ENCODE peak calls at places on chromosomes 12 and 14, in four cellular contexts. One of them, this sample, is unnamed.

GRCh38 chr14:55245657-55246268 is 25.5 kb upstream of the FBXO34 start:
- DNase-seq in esophagus muscularis mucosa: no peak
- DNase-seq in heart left ventricle: no peak
- DNase-seq in ovary: no peak
- DNase-seq in this sample: peak; percentile 29

GRCh38 chr14:90903101-90903500 is 86.9 kb upstream of the TTC7B start:
- DNase-seq in esophagus muscularis mucosa: no peak
- DNase-seq in heart left ventricle: peak; percentile 50
- DNase-seq in ovary: peak; percentile 71
- DNase-seq in this sample: no peak

GRCh38 chr12:26196424-26196722 is 1.0 kb downstream of the SSPN start:
- DNase-seq in esophagus muscularis mucosa: no peak
- DNase-seq in heart left ventricle: no peak
- DNase-seq in ovary: peak; percentile 30
- DNase-seq in this sample: no peak

GRCh38 chr12:75364918-75365317 is 26.0 kb upstream of the GLIPR1L2 start:
- DNase-seq in esophagus muscularis mucosa: no peak
- DNase-seq in heart left ventricle: no peak
- DNase-seq in ovary: no peak
- DNase-seq in this sample: no peak

GRCh38 chr12:92462049-92462448 is 240.7 kb upstream of the PLEKHG7 start:
- DNase-seq in esophagus muscularis mucosa: no peak
- DNase-seq in heart left ventricle: no peak
- DNase-seq in ovary: no peak
- DNase-seq in this sample: no peak

GRCh38 chr14:46344327-46344937 is 307.1 kb downstream of the RPL10L start:
- DNase-seq in esophagus muscularis mucosa: no peak
- DNase-seq in heart left ventricle: no peak
- DNase-seq in ovary: no peak
- DNase-seq in this sample: no peak

GRCh38 chr12:33514893-33515292 is 75.3 kb upstream of the SYT10 start:
- DNase-seq in esophagus muscularis mucosa: no peak
- DNase-seq in heart left ventricle: no peak
- DNase-seq in ovary: no peak
- DNase-seq in this sample: no peak

GRCh38 chr14:81296263-81296923 is 75.6 kb upstream of the GTF2A1 start:
- DNase-seq in esophagus muscularis mucosa: no peak
- DNase-seq in heart left ventricle: no peak
- DNase-seq in ovary: no peak
- DNase-seq in this sample: no peak

GRCh38 chr12:28239918-28240317 is 49.7 kb downstream of the CCDC91 start:
- DNase-seq in esophagus muscularis mucosa: no peak
- DNase-seq in heart left ventricle: no peak
- DNase-seq in ovary: no peak
- DNase-seq in this sample: no peak

GRCh38 chr12:1716911-1717310 is 26.0 kb downstream of the ADIPOR2 start:
- DNase-seq in esophagus muscularis mucosa: no peak
- DNase-seq in heart left ventricle: no peak
- DNase-seq in ovary: no peak
- DNase-seq in this sample: no peak

GRCh38 chr14:103143535-103143934 is 20.3 kb downstream of the TNFAIP2 start:
- DNase-seq in esophagus muscularis mucosa: no peak
- DNase-seq in heart left ventricle: no peak
- DNase-seq in ovary: no peak
- DNase-seq in this sample: no peak

GRCh38 chr12:100190013-100190394 is 10.6 kb upstream of the ACTR6 start:
- DNase-seq in esophagus muscularis mucosa: peak; percentile 45
- DNase-seq in heart left ventricle: peak; percentile 32
- DNase-seq in ovary: no peak
- DNase-seq in this sample: no peak

GRCh38 chr12:125149160-125150108 is 84.2 kb downstream of the AACS start:
- DNase-seq in esophagus muscularis mucosa: no peak
- DNase-seq in heart left ventricle: no peak
- DNase-seq in ovary: no peak
- DNase-seq in this sample: no peak

GRCh38 chr12:26736563-26737486 is 96.2 kb downstream of the ITPR2 start:
- DNase-seq in esophagus muscularis mucosa: no peak
- DNase-seq in heart left ventricle: no peak
- DNase-seq in ovary: no peak
- DNase-seq in this sample: no peak

GRCh38 chr14:35196571-35196970 is 74.2 kb downstream of the PRORP start:
- DNase-seq in esophagus muscularis mucosa: no peak
- DNase-seq in heart left ventricle: no peak
- DNase-seq in ovary: no peak
- DNase-seq in this sample: no peak

GRCh38 chr12:38601970-38602369 is 285.4 kb downstream of the ALG10B start:
- DNase-seq in esophagus muscularis mucosa: no peak
- DNase-seq in heart left ventricle: no peak
- DNase-seq in ovary: no peak
- DNase-seq in this sample: no peak

GRCh38 chr12:2284857-2285256 is 232.1 kb downstream of the CACNA1C start:
- DNase-seq in esophagus muscularis mucosa: no peak
- DNase-seq in heart left ventricle: peak; percentile 79
- DNase-seq in ovary: peak; percentile 70
- DNase-seq in this sample: no peak

GRCh38 chr12:32502693-32503510 is 103.5 kb downstream of the FGD4 start:
- DNase-seq in esophagus muscularis mucosa: no peak
- DNase-seq in heart left ventricle: no peak
- DNase-seq in ovary: peak; percentile 40
- DNase-seq in this sample: peak; percentile 63
- H3K27ac ChIP-seq in esophagus muscularis mucosa: peak overlapping the region; percentile 40
- H3K27ac ChIP-seq in heart left ventricle: peak overlapping the region; percentile 41
- H3K27ac ChIP-seq in ovary: peak overlapping the region; percentile 51
- H3K27ac ChIP-seq in this sample: peak overlapping the region; percentile 7

GRCh38 chr12:113146999-113147398 is 2.5 kb upstream of the CFAP73 start:
- DNase-seq in esophagus muscularis mucosa: no peak
- DNase-seq in heart left ventricle: no peak
- DNase-seq in ovary: no peak
- DNase-seq in this sample: no peak
- H3K4me1 ChIP-seq in esophagus muscularis mucosa: no peaks in the 10 kb centered on the region
- H3K4me1 ChIP-seq in heart left ventricle: peaks cover 5% of the 10 kb centered on the region
- H3K4me1 ChIP-seq in ovary: no peaks in the 10 kb centered on the region
- H3K4me1 ChIP-seq in this sample: no peaks in the 10 kb centered on the region

DNA sequence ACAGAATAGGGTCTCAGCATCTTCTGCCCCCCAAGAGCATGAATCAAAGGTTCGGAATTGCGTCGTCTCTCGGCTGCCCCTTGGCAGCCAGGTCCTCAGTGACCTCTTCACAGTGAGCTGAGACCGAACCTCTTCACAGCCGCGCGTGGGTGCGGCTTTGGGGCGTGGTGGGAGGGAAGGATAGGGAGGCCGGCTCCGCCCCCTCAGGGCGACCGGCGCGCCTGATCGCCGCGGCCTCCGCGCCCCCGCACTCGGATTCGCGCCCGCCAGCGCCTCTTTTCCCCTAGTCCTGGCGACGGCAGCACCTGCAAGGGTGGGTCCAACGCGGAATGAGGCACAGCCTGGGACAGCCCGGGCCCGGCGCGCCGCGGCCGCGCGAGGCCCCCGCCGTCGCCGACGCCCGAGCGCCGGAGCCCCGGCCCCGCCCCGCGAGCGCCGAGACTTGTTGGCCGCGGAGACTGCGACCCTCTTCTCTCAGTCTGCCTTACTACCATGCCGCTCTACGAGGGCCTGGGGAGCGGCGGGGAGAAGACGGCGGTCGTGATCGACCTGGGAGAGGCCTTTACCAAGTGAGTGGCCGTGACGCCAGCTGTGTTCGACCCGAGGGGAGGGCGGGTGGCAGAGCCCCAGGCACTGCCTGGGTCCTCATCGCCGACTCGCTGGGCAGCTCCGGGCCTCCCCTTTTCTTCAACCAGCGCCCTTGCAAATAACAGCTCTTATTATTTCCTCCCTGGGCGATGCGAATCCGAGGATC is at the start of gene ACTR10:
- DNase-seq in esophagus muscularis mucosa: peak; percentile 95
- DNase-seq in heart left ventricle: peak; percentile 89
- DNase-seq in ovary: peak; percentile 82
- DNase-seq in this sample: peak; percentile 97
- TF ChIP-seq POLR2A in esophagus muscularis mucosa: no peak
- TF ChIP-seq POLR2A in heart left ventricle: peak; percentile 70
- TF ChIP-seq POLR2A in ovary: peak; percentile 32
- TF ChIP-seq POLR2A in this sample: peak; percentile 32

DNA sequence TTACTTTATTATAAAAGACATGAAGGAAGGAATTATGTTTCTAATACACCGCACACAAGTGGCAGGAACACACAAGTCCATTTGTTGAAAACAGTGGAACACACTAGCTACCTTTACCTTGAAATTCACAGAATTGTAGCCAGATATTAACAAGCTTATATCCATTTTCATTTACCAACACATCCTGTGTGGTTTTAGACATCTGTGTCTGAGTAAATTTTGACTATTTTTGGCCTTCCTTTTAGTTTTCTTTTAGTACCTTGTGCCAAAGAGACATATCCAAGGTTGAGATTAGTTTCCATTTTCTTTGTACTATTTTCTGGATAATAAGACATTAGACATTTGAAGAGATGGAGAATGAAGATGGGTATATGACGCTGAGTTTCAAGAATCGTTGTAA is at the start of gene KLRF2:
- DNase-seq in esophagus muscularis mucosa: no peak
- DNase-seq in heart left ventricle: no peak
- DNase-seq in ovary: no peak
- DNase-seq in this sample: no peak
- H3K27ac ChIP-seq in esophagus muscularis mucosa: no peak within 1 kb of the TSS
- H3K27ac ChIP-seq in heart left ventricle: no peak within 1 kb of the TSS
- H3K27ac ChIP-seq in ovary: no peak within 1 kb of the TSS
- H3K27ac ChIP-seq in this sample: no peak within 1 kb of the TSS

GRCh38 chr14:92696356-92696755 is 52.1 kb downstream of the LGMN start:
- DNase-seq in esophagus muscularis mucosa: no peak
- DNase-seq in heart left ventricle: no peak
- DNase-seq in ovary: no peak
- DNase-seq in this sample: no peak
- H3K4me1 ChIP-seq in esophagus muscularis mucosa: peaks cover 14% of the 10 kb centered on the region
- H3K4me1 ChIP-seq in heart left ventricle: peaks cover 6% of the 10 kb centered on the region
- H3K4me1 ChIP-seq in ovary: peaks cover 9% of the 10 kb centered on the region
- H3K4me1 ChIP-seq in this sample: peaks cover 16% of the 10 kb centered on the region

GRCh38 chr14:75280831-75281690 is 2.4 kb downstream of the FOS start:
- DNase-seq in esophagus muscularis mucosa: no peak
- DNase-seq in heart left ventricle: no peak
- DNase-seq in ovary: peak; percentile 64
- DNase-seq in this sample: no peak

GRCh38 chr14:75280448-75280830 is 1.8 kb downstream of the FOS start:
- DNase-seq in esophagus muscularis mucosa: no peak
- DNase-seq in heart left ventricle: no peak
- DNase-seq in ovary: no peak
- DNase-seq in this sample: no peak

GRCh38 chr14:75278422-75279152 is at the start of gene FOS:
- DNase-seq in esophagus muscularis mucosa: peak; percentile 99
- DNase-seq in heart left ventricle: peak; percentile 94
- DNase-seq in ovary: peak; percentile 97
- DNase-seq in this sample: peak; percentile 95

GRCh38 chr14:75279153-75279738 is 618 bp downstream of the FOS start:
- DNase-seq in esophagus muscularis mucosa: no peak
- DNase-seq in heart left ventricle: peak; percentile 87
- DNase-seq in ovary: peak; percentile 78
- DNase-seq in this sample: peak; percentile 79

GRCh38 chr14:75279739-75280447 is 1.3 kb downstream of the FOS start:
- DNase-seq in esophagus muscularis mucosa: no peak
- DNase-seq in heart left ventricle: no peak
- DNase-seq in ovary: peak; percentile 63
- DNase-seq in this sample: no peak
- TF ChIP-seq POLR2A in esophagus muscularis mucosa: no peak
- TF ChIP-seq POLR2A in heart left ventricle: no peak
- TF ChIP-seq POLR2A in ovary: peak; percentile 25
- TF ChIP-seq POLR2A in this sample: no peak

DNA sequence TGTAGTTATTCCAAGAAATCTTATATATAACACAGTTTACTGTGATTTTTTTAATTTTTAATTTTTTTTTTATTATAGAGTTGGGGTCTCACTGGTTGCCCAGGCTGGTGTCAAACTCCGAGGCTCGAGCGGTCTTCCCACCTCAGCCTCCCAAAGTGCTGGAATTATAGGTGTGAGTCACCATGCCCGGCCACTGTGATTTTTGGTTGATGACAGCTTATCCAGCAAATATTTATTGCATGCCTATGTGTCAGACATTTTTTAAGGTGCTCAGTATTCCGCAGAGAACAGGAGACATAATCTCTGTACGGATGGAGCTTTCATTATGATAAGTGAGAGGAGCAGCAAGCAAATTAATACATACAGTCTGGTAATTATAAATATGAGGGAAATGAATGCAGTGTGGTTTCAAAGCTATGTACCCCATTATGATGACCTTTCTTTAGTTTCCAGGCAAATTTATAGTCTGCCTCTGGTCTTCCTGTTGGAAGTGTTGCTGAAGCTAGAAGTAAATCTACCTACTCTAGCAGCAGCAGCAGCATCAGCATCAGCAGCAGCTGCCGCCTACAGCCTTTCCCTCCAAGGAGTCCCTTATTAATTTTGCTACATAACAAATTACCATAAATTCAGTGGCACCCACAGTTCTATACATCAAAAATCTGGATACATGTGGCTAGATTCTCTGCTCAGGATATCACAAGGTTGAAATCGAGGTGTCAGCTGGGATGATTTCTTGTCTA is 32.3 kb downstream of the FRS2 start:
- DNase-seq in esophagus muscularis mucosa: no peak
- DNase-seq in heart left ventricle: no peak
- DNase-seq in ovary: no peak
- DNase-seq in this sample: no peak
- H3K27ac ChIP-seq in esophagus muscularis mucosa: no peak overlapping the region
- H3K27ac ChIP-seq in heart left ventricle: no peak overlapping the region
- H3K27ac ChIP-seq in ovary: no peak overlapping the region
- H3K27ac ChIP-seq in this sample: no peak overlapping the region

DNA sequence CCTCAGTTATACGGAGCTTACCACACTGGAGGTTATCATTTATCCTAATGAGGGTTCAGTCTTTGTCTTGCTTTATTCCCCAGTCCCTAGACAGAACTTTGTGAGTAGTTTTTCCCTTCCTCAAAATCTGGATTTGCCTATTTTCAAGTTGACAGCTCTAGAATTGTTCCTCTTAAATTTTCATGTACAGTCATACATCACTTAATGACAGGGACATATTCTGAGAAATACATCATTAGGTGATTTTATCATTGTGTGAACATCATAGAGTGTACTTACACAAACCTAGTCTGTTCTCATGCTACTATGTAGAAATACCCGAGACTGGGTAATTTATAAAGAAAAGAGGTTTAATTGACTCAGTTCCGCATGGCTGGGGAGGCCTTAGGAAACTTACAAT is 3.1 kb downstream of the PRKAB1 start:
- DNase-seq in esophagus muscularis mucosa: no peak
- DNase-seq in heart left ventricle: no peak
- DNase-seq in ovary: no peak
- DNase-seq in this sample: no peak
- H3K4me1 ChIP-seq in esophagus muscularis mucosa: peaks cover 29% of the 10 kb centered on the region
- H3K4me1 ChIP-seq in heart left ventricle: peaks cover 20% of the 10 kb centered on the region
- H3K4me1 ChIP-seq in ovary: peaks cover 3% of the 10 kb centered on the region
- H3K4me1 ChIP-seq in this sample: peaks cover 68% of the 10 kb centered on the region

GRCh38 chr12:6766651-6767300 is 613 bp downstream of the PTMS start:
- DNase-seq in esophagus muscularis mucosa: no peak
- DNase-seq in heart left ventricle: peak; percentile 89
- DNase-seq in ovary: peak; percentile 85
- DNase-seq in this sample: peak; percentile 88
- TF ChIP-seq POLR2A in esophagus muscularis mucosa: peak; percentile 8
- TF ChIP-seq POLR2A in heart left ventricle: peak; percentile 23
- TF ChIP-seq POLR2A in ovary: peak; percentile 49
- TF ChIP-seq POLR2A in this sample: peak; percentile 7